ENCODE peak calls at places on chromosomes 7 and 10, in seven cellular contexts. R is BE2C, N is psoas muscle, Y is prostate gland, U is ascending aorta, O is H1, W is cardiac muscle cell. I is an unnamed sample.
A peak's percentile ranks its signal among the peaks of the same experiment; 100 is the strongest.

GRCh38 chr10:70267161-70267933 is 16.5 kb downstream of the NPFFR1 start:
- DNase-seq in R (peak; percentile 27), N (no peak), Y (no peak), U (no peak), O (peak; percentile 89), W (peak; percentile 78), I (no peak)

GRCh38 chr10:81027223-81027622 is 489.5 kb downstream of the SH2D4B start:
- DNase-seq in R (no peak), N (no peak), Y (no peak), U (no peak), O (no peak), W (no peak), I (no peak)

GRCh38 chr10:5888843-5889623 is 660 bp downstream of the ANKRD16 start:
- DNase-seq in R (peak; percentile 57), N (peak; percentile 37), Y (no peak), U (no peak), O (peak; percentile 84), W (peak; percentile 23), I (no peak)

GRCh38 chr10:49759787-49760551 is 2.2 kb downstream of the OGDHL start:
- DNase-seq in R (no peak), N (no peak), Y (no peak), U (no peak), O (no peak), W (no peak), I (no peak)

GRCh38 chr10:11921800-11922387 is 98.7 kb downstream of the PROSER2 start:
- DNase-seq in R (no peak), N (no peak), Y (no peak), U (no peak), O (peak; percentile 31), W (no peak), I (no peak)

GRCh38 chr10:92773776-92774175 is 74.5 kb upstream of the EXOC6 start:
- DNase-seq in R (no peak), N (no peak), Y (no peak), U (no peak), O (no peak), W (peak; percentile 27), I (no peak)

GRCh38 chr7:44156453-44157010 is 15.4 kb upstream of the MYL7 start:
- DNase-seq in R (no peak), N (no peak), Y (no peak), U (no peak), O (no peak), W (no peak), I (no peak)

GRCh38 chr7:135147899-135148721 is at the start of gene TMEM140:
- DNase-seq in R (no peak), N (no peak), Y (peak; percentile 61), U (no peak), O (no peak), W (peak; percentile 71), I (no peak)

GRCh38 chr10:11186330-11186729 is 168.7 kb downstream of the CELF2 start:
- DNase-seq in R (no peak), N (no peak), Y (no peak), U (no peak), O (no peak), W (no peak), I (no peak)

GRCh38 chr7:50661345-50662058 is 96.3 kb upstream of the DDC start:
- DNase-seq in R (no peak), N (no peak), Y (no peak), U (no peak), O (no peak), W (no peak), I (no peak)

GRCh38 chr7:29607889-29608288 is 44.3 kb downstream of the PRR15 start:
- DNase-seq in R (no peak), N (no peak), Y (no peak), U (no peak), O (no peak), W (peak; percentile 34), I (no peak)

GRCh38 chr7:1912472-1913289 is 242.6 kb downstream of the ELFN1 start:
- DNase-seq in R (peak; percentile 92), N (no peak), Y (no peak), U (no peak), O (no peak), W (peak; percentile 90), I (no peak)

GRCh38 chr7:4683043-4683883 is 1.2 kb downstream of the FOXK1 start:
- DNase-seq in R (no peak), N (no peak), Y (peak; percentile 31), U (no peak), O (no peak), W (no peak), I (no peak)

GRCh38 chr7:155296006-155296787 is 1.5 kb upstream of the INSIG1 start:
- DNase-seq in R (no peak), N (no peak), Y (no peak), U (no peak), O (no peak), W (no peak), I (peak; percentile 56)

GRCh38 chr7:155297517-155298287 is at the start of gene INSIG1:
- DNase-seq in R (peak; percentile 94), N (peak; percentile 93), Y (peak; percentile 94), U (peak; percentile 70), O (peak; percentile 93), W (peak; percentile 97), I (peak; percentile 91)

GRCh38 chr7:155298288-155298833 is 683 bp downstream of the INSIG1 start:
- DNase-seq in R (peak; percentile 26), N (peak; percentile 24), Y (no peak), U (no peak), O (no peak), W (no peak), I (peak; percentile 55)

GRCh38 chr7:155295511-155295910 is 2.2 kb upstream of the INSIG1 start:
- DNase-seq in R (no peak), N (no peak), Y (no peak), U (no peak), O (no peak), W (no peak), I (peak; percentile 50)

DNA sequence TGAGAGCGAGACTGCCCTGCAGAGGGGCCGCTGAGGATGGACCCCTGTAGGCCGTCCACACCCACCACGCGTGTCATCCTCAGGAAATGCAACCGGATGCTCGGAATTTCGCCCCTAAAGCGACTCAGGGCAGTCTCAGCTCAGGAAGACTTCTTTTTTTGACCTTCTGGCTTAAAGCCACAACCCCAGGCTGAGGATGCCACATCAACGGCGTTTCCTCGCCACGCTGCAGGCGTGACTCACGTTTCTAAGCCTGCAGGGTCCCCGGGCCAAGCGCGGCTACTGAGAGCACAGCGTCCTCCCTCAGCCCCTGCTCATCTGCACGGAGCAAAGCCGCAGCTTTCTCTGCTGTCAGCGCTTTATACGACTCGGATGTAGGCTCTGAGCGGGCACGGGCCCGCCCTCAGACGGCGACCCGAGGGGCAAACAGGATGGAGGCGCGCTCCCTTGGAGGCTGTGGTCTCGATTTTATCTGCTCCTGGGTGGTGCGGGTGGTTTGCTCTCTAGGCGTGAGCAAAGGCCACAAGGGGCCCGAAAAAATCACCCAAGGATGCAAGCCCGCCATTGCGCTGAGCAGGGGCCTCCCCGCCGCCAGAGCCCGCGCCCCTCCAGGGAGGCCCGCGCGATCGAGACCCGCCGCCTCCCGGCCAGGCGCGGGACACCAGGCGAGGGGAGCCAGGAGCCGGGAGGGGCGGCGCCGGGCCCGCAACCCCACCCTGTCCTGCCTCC is 726 bp upstream of the INSIG1 start:
- DNase-seq in R (peak; percentile 51), N (peak; percentile 75), Y (peak; percentile 34), U (no peak), O (peak; percentile 70), W (peak; percentile 82), I (peak; percentile 80)
- TF ChIP-seq CTCF in R (no peak), N (peak; percentile 18), Y (peak; percentile 43), U (peak; percentile 49), O (peak; percentile 8), W (no peak), I (peak; percentile 36)

DNA sequence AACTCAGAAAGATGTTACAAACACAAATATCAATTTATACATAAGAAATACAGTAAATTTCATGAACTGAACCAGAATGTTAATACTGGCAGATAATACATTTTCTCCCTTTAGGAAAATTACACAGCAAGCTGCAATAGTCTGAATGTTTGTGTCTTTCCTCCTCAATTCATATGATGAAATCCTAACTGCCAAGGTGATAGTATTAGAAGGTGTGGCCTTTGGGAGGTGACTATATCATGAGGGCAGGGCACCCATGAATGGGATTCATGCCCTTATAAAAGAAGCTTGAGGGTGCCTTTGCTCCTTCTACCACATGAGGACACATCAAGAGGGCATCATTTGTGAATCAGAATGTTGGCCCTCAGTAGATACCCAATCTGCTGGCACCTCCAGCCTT is 64.3 kb upstream of the GPR22 start:
- DNase-seq in R (no peak), N (no peak), Y (no peak), U (no peak), O (no peak), W (no peak), I (no peak)
- H3K4me1 ChIP-seq in R (peaks cover 12% of the 10 kb centered on the region), N (no peaks in the 10 kb centered on the region), Y (no peaks in the 10 kb centered on the region), U (no peaks in the 10 kb centered on the region), O (no peaks in the 10 kb centered on the region), W (peaks cover 3% of the 10 kb centered on the region), I (no peaks in the 10 kb centered on the region)

GRCh38 chr10:84204122-84204521 is 9.8 kb downstream of the CDHR1 start:
- DNase-seq in R (no peak), N (no peak), Y (no peak), U (no peak), O (no peak), W (no peak), I (no peak)

GRCh38 chr10:84205853-84206513 is 11.6 kb downstream of the CDHR1 start:
- DNase-seq in R (no peak), N (no peak), Y (no peak), U (no peak), O (no peak), W (no peak), I (no peak)

GRCh38 chr10:84208023-84208422 is 13.7 kb downstream of the CDHR1 start:
- DNase-seq in R (no peak), N (no peak), Y (no peak), U (no peak), O (no peak), W (no peak), I (no peak)

GRCh38 chr10:84204610-84205009 is 10.3 kb downstream of the CDHR1 start:
- DNase-seq in R (no peak), N (no peak), Y (no peak), U (no peak), O (no peak), W (no peak), I (no peak)

GRCh38 chr10:84205049-84205852 is 10.9 kb downstream of the CDHR1 start:
- DNase-seq in R (peak; percentile 67), N (no peak), Y (peak; percentile 34), U (no peak), O (peak; percentile 89), W (peak; percentile 53), I (no peak)
- TF ChIP-seq CTCF in R (peak; percentile 92), N (peak; percentile 22), Y (peak; percentile 67), U (peak; percentile 23), O (peak; percentile 93), W (peak; percentile 86), I (peak; percentile 77)

GRCh38 chr10:27448926-27449325 is 55.2 kb upstream of the RAB18 start:
- DNase-seq in R (no peak), N (no peak), Y (no peak), U (no peak), O (no peak), W (peak; percentile 8), I (no peak)

GRCh38 chr10:27447540-27447939 is 56.6 kb upstream of the RAB18 start:
- DNase-seq in R (no peak), N (no peak), Y (no peak), U (no peak), O (no peak), W (no peak), I (no peak)

GRCh38 chr10:27450225-27450624 is 53.9 kb upstream of the RAB18 start:
- DNase-seq in R (no peak), N (no peak), Y (no peak), U (no peak), O (no peak), W (no peak), I (no peak)

GRCh38 chr10:27451054-27451453 is 53.0 kb upstream of the RAB18 start:
- DNase-seq in R (no peak), N (no peak), Y (no peak), U (no peak), O (no peak), W (no peak), I (no peak)

GRCh38 chr10:27449571-27449970 is 54.5 kb upstream of the RAB18 start:
- DNase-seq in R (no peak), N (no peak), Y (no peak), U (no peak), O (no peak), W (no peak), I (no peak)
- H3K4me1 ChIP-seq in R (no peaks in the 10 kb centered on the region), N (no peaks in the 10 kb centered on the region), Y (no peaks in the 10 kb centered on the region), U (no peaks in the 10 kb centered on the region), O (no peaks in the 10 kb centered on the region), W (no peaks in the 10 kb centered on the region), I (no peaks in the 10 kb centered on the region)